ENCODE peak calls at places on chromosomes 12 and 14, in seven cellular contexts. Z is Peyer's patch, S is stomach, H is cardiac muscle cell, E is heart right ventricle, R is lung, F is upper lobe of right lung. T is an unnamed sample.
A peak's percentile ranks its signal among the peaks of the same experiment; 100 is the strongest.

GRCh38 chr14:101557811-101558738 is 3.2 kb upstream of the DIO3 start:
- DNase-seq in Z (no peak), S (no peak), H (peak; percentile 20), E (no peak), R (no peak), F (no peak), T (no peak)

GRCh38 chr14:100783630-100784321 is 42.1 kb upstream of the MEG3 start:
- DNase-seq in Z (no peak), S (no peak), H (no peak), E (no peak), R (no peak), F (peak; percentile 55), T (peak; percentile 33)

GRCh38 chr12:25800101-25800500 is 158.4 kb upstream of the RASSF8 start:
- DNase-seq in Z (no peak), S (no peak), H (peak; percentile 20), E (no peak), R (no peak), F (no peak), T (no peak)

GRCh38 chr12:110726018-110726417 is 16.7 kb downstream of the PPP1CC start:
- DNase-seq in Z (no peak), S (no peak), H (no peak), E (no peak), R (no peak), F (no peak), T (no peak)

GRCh38 chr14:79369359-79370332 is 841.7 kb downstream of the DIO2 start:
- DNase-seq in Z (no peak), S (no peak), H (peak; percentile 95), E (no peak), R (no peak), F (no peak), T (peak; percentile 80)

GRCh38 chr14:92004062-92004461 is 35.8 kb downstream of the TRIP11 start:
- DNase-seq in Z (no peak), S (no peak), H (no peak), E (no peak), R (no peak), F (no peak), T (peak; percentile 22)

GRCh38 chr12:3117144-3117581 is 40.0 kb downstream of the TSPAN9 start:
- DNase-seq in Z (no peak), S (no peak), H (peak; percentile 90), E (no peak), R (no peak), F (no peak), T (no peak)

GRCh38 chr12:58140395-58140794 is 199.0 kb downstream of the ATP23 start:
- DNase-seq in Z (no peak), S (no peak), H (no peak), E (no peak), R (no peak), F (no peak), T (no peak)

GRCh38 chr12:49969027-49969426 is 3.7 kb upstream of the AQP6 start:
- DNase-seq in Z (no peak), S (no peak), H (no peak), E (no peak), R (no peak), F (peak; percentile 52), T (no peak)

GRCh38 chr12:46357438-46358324 is 14.9 kb downstream of the SLC38A2 start:
- DNase-seq in Z (no peak), S (no peak), H (peak; percentile 90), E (no peak), R (no peak), F (no peak), T (peak; percentile 92)

GRCh38 chr12:125755512-125755911 is 690.3 kb downstream of the AACS start:
- DNase-seq in Z (no peak), S (no peak), H (no peak), E (no peak), R (no peak), F (no peak), T (no peak)

GRCh38 chr14:41606249-41607118 is at the start of gene LRFN5:
- DNase-seq in Z (no peak), S (no peak), H (peak; percentile 65), E (peak; percentile 45), R (peak; percentile 29), F (peak; percentile 59), T (no peak)

GRCh38 chr12:90543393-90543792 is 411.6 kb downstream of the CCER1 start:
- DNase-seq in Z (no peak), S (no peak), H (peak; percentile 61), E (no peak), R (no peak), F (no peak), T (peak; percentile 3)

GRCh38 chr12:42590324-42590934 is 883 bp upstream of the PRICKLE1 start:
- DNase-seq in Z (no peak), S (no peak), H (peak; percentile 37), E (peak; percentile 26), R (no peak), F (no peak), T (no peak)

GRCh38 chr14:84477996-84478395 is 1051.9 kb upstream of the FLRT2 start:
- DNase-seq in Z (no peak), S (no peak), H (peak; percentile 12), E (no peak), R (no peak), F (no peak), T (no peak)

GRCh38 chr14:29654910-29655590 is 272.6 kb downstream of the PRKD1 start:
- DNase-seq in Z (no peak), S (no peak), H (peak; percentile 77), E (no peak), R (no peak), F (no peak), T (peak; percentile 51)

GRCh38 chr12:42953021-42953420 is 363.5 kb upstream of the PRICKLE1 start:
- DNase-seq in Z (no peak), S (no peak), H (no peak), E (no peak), R (no peak), F (no peak), T (no peak)

GRCh38 chr14:90767899-90768298 is 48.3 kb downstream of the TTC7B start:
- DNase-seq in Z (no peak), S (no peak), H (no peak), E (no peak), R (no peak), F (no peak), T (no peak)

GRCh38 chr12:50566066-50566465 is 61.3 kb downstream of the DIP2B start:
- DNase-seq in Z (no peak), S (no peak), H (no peak), E (no peak), R (no peak), F (no peak), T (no peak)

GRCh38 chr14:64645220-64645891 is 58.9 kb upstream of the PLEKHG3 start:
- DNase-seq in Z (no peak), S (no peak), H (peak; percentile 95), E (no peak), R (no peak), F (no peak), T (peak; percentile 57)

GRCh38 chr12:72699362-72699761 is 427.2 kb downstream of the TRHDE start:
- DNase-seq in Z (no peak), S (no peak), H (no peak), E (no peak), R (no peak), F (no peak), T (no peak)
- TF ChIP-seq CTCF in Z (no peak), S (no peak), H (no peak), E (no peak), R (no peak), F (no peak), T (no peak)

GRCh38 chr12:31714406-31715271 is 14.2 kb downstream of the AMN1 start:
- DNase-seq in Z (no peak), S (no peak), H (no peak), E (no peak), R (no peak), F (no peak), T (no peak)
- H3K27ac ChIP-seq in Z (peak overlapping the region; percentile 47), S (no peak overlapping the region), H (no peak overlapping the region), E (peak overlapping the region; percentile 23), R (no peak overlapping the region), F (peak overlapping the region; percentile 81), T (no peak overlapping the region)

DNA sequence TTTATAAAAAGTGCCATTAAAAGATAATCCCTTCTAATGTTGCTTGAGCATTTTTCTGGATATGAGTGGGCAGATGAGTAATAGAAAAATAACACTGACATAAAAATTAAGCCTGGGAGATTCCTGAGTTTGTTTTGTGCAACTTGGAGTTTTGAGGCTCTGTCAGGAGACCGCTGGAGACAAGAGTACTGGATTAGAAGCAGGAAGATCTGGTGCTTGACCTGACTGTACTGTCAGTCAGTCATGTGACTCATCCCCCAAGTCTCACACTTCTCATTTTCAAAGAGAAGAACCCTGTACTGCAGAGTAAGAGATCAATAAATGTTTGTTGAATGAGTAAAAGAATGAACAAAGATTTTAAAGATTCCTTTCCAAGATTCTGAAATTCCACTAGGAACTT is 29.4 kb downstream of the ANO4 start:
- DNase-seq in Z (no peak), S (no peak), H (no peak), E (no peak), R (no peak), F (no peak), T (peak; percentile 84)
- TF ChIP-seq CTCF in Z (no peak), S (no peak), H (no peak), E (no peak), R (no peak), F (no peak), T (no peak)

DNA sequence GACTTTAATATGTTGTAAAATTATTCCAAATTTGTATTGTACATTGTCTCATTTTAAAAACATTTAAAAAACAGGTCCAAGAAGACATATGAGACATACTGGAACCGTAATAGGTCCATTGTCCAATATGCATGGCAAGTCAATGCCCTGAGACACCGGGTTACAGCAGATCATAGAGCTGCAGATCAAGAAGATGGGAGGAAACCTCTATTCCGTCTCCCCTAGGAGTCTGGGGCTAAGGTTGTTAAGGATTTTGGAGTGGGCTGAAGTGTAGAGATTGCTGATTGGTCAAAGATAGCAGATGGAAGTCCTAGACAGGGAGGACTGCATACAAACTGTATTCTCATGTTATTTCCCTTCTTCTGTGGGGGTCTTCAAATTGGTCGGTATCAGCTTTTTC is 108.3 kb upstream of the PLEKHA5 start:
- DNase-seq in Z (no peak), S (no peak), H (no peak), E (no peak), R (no peak), F (no peak), T (no peak)
- H3K27ac ChIP-seq in Z (no peak overlapping the region), S (no peak overlapping the region), H (no peak overlapping the region), E (no peak overlapping the region), R (no peak overlapping the region), F (no peak overlapping the region), T (no peak overlapping the region)